ENCODE peak calls at places on chromosomes 6 and 20, in eight cellular contexts. H is CD8-positive, alpha-beta T cell; C is lower leg skin; V is mucosa of descending colon; A is kidney epithelial cell; X is cardiac muscle cell; S is astrocyte of the cerebellum; U is glutamatergic neuron. Q is an unnamed sample.

GRCh38 chr6:163416640-163417253 is 2.2 kb downstream of the QKI start:
- DNase-seq in H (no peak), C (no peak), V (peak; percentile 75), A (no peak), X (peak; percentile 87), S (peak; percentile 87), U (no peak), Q (peak; percentile 72)

GRCh38 chr20:61608275-61609085 is 356.4 kb downstream of the CDH4 start:
- DNase-seq in H (no peak), C (no peak), V (peak; percentile 9), A (no peak), X (peak; percentile 87), S (no peak), U (no peak), Q (no peak)

GRCh38 chr6:28356666-28357020 is 6.9 kb downstream of the ZKSCAN3 start:
- DNase-seq in H (no peak), C (no peak), V (no peak), A (no peak), X (no peak), S (no peak), U (no peak), Q (no peak)

GRCh38 chr20:37590938-37591490 is 63.3 kb upstream of the BLCAP start:
- DNase-seq in H (no peak), C (no peak), V (no peak), A (no peak), X (peak; percentile 21), S (no peak), U (no peak), Q (no peak)

GRCh38 chr20:15584507-15584906 is 988.7 kb downstream of the KIF16B start:
- DNase-seq in H (no peak), C (no peak), V (no peak), A (no peak), X (no peak), S (no peak), U (no peak), Q (no peak)

GRCh38 chr20:19828233-19828632 is 70.2 kb downstream of the RIN2 start:
- DNase-seq in H (no peak), C (no peak), V (no peak), A (no peak), X (peak; percentile 40), S (no peak), U (no peak), Q (no peak)

GRCh38 chr20:50587291-50587961 is 77.2 kb downstream of the PTPN1 start:
- DNase-seq in H (no peak), C (peak; percentile 95), V (peak; percentile 44), A (no peak), X (no peak), S (no peak), U (no peak), Q (no peak)

GRCh38 chr6:29537714-29538403 is 21.7 kb downstream of the UBD start:
- DNase-seq in H (no peak), C (no peak), V (no peak), A (no peak), X (no peak), S (no peak), U (no peak), Q (no peak)

GRCh38 chr6:134145786-134146185 is 93.4 kb upstream of the SLC2A12 start:
- DNase-seq in H (no peak), C (no peak), V (no peak), A (no peak), X (no peak), S (no peak), U (no peak), Q (no peak)

GRCh38 chr6:119347466-119348307 is 1.9 kb downstream of the MAN1A1 start:
- DNase-seq in H (peak; percentile 58), C (peak; percentile 89), V (peak; percentile 69), A (no peak), X (no peak), S (no peak), U (no peak), Q (no peak)

GRCh38 chr6:41164551-41164950 is 1.6 kb upstream of the TREM2 start:
- DNase-seq in H (no peak), C (no peak), V (no peak), A (no peak), X (no peak), S (no peak), U (no peak), Q (no peak)

GRCh38 chr6:42978487-42978792 is 541 bp downstream of the PEX6 start:
- DNase-seq in H (peak; percentile 51), C (peak; percentile 85), V (peak; percentile 42), A (no peak), X (no peak), S (no peak), U (peak; percentile 47), Q (no peak)

GRCh38 chr6:42025066-42025789 is 25.1 kb upstream of the TAF8 start:
- DNase-seq in H (no peak), C (no peak), V (no peak), A (no peak), X (no peak), S (no peak), U (no peak), Q (no peak)

GRCh38 chr20:45935416-45936046 is 1.0 kb downstream of the PCIF1 start:
- DNase-seq in H (no peak), C (no peak), V (no peak), A (no peak), X (no peak), S (no peak), U (no peak), Q (no peak)

GRCh38 chr6:117346142-117346930 is 79.4 kb downstream of the ROS1 start:
- DNase-seq in H (no peak), C (no peak), V (no peak), A (no peak), X (peak; percentile 30), S (no peak), U (no peak), Q (no peak)

GRCh38 chr6:21371676-21372161 is 221.8 kb upstream of the SOX4 start:
- DNase-seq in H (no peak), C (peak; percentile 81), V (no peak), A (no peak), X (peak; percentile 36), S (no peak), U (no peak), Q (no peak)

GRCh38 chr6:155850408-155850841 is 394.8 kb upstream of the NOX3 start:
- DNase-seq in H (no peak), C (no peak), V (no peak), A (peak; percentile 28), X (no peak), S (no peak), U (no peak), Q (no peak)

GRCh38 chr6:33708516-33709204 is 2.8 kb downstream of the UQCC2 start:
- DNase-seq in H (no peak), C (no peak), V (no peak), A (no peak), X (no peak), S (no peak), U (no peak), Q (no peak)

GRCh38 chr20:52004720-52005119 is 186.9 kb downstream of the ZFP64 start:
- DNase-seq in H (no peak), C (peak; percentile 20), V (no peak), A (no peak), X (no peak), S (no peak), U (no peak), Q (no peak)

GRCh38 chr6:35562060-35562459 is 49.4 kb upstream of the TULP1 start:
- DNase-seq in H (no peak), C (peak; percentile 83), V (no peak), A (no peak), X (peak; percentile 33), S (no peak), U (no peak), Q (no peak)

GRCh38 chr20:35257175-35257909 is 20.6 kb downstream of the MMP24OS start:
- DNase-seq in H (no peak), C (no peak), V (no peak), A (no peak), X (no peak), S (no peak), U (no peak), Q (no peak)

GRCh38 chr20:64048402-64049044 is 916 bp downstream of the SOX18 start:
- DNase-seq in H (no peak), C (no peak), V (no peak), A (no peak), X (peak; percentile 14), S (no peak), U (no peak), Q (no peak)

GRCh38 chr6:101486124-101486523 is 92.6 kb downstream of the GRIK2 start:
- DNase-seq in H (no peak), C (no peak), V (no peak), A (no peak), X (no peak), S (no peak), U (no peak), Q (no peak)

GRCh38 chr20:8855315-8855714 is 213.6 kb upstream of the PLCB4 start:
- DNase-seq in H (no peak), C (no peak), V (no peak), A (peak; percentile 14), X (no peak), S (peak; percentile 24), U (no peak), Q (no peak)

GRCh38 chr20:16666272-16666671 is 63.6 kb upstream of the SNRPB2 start:
- DNase-seq in H (no peak), C (no peak), V (no peak), A (no peak), X (no peak), S (no peak), U (no peak), Q (no peak)
- TF ChIP-seq CTCF in H (no peak), C (no peak), V (no peak), A (no peak), X (no peak), S (no peak), U (peak; percentile 38), Q (peak; percentile 13)

GRCh38 chr20:17629678-17630089 is 52.4 kb downstream of the RRBP1 start:
- DNase-seq in H (no peak), C (no peak), V (no peak), A (no peak), X (no peak), S (no peak), U (no peak), Q (no peak)
- TF ChIP-seq CTCF in H (no peak), C (no peak), V (no peak), A (no peak), X (no peak), S (no peak), U (no peak), Q (no peak)

DNA sequence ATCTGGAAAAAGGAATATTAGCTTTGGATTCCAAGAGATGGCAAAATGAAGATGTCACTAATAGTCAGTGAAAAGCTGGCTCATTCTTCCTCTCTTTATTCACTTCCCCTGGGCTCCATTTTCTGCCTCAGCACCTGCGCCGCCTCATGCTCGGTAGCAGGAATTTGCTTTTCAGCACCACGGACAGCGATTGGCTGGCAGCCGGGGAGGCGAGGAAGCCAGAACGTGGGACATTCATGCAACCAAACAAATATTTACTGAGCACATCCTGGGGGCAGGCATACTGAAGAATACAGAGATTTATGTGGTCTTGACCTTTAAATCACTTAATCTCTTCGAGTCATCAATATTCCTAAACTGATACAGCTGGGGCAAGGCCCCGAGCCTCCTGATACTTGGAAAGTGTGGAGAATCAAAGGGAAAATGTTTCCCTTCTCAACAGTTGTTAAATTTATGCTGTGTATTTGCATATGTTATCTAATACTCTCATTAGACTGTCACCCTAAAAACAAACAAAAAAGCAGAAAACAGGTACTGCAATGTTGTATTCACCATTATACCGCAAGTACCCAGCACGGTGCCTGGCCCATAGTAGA is 12.1 kb upstream of the PDYN start:
- DNase-seq in H (peak; percentile 70), C (no peak), V (peak; percentile 87), A (peak; percentile 4), X (peak; percentile 91), S (peak; percentile 19), U (peak; percentile 41), Q (peak; percentile 29)
- TF ChIP-seq CTCF in H (no peak), C (no peak), V (no peak), A (no peak), X (no peak), S (no peak), U (no peak), Q (no peak)

GRCh38 chr20:53162251-53162835 is 190.2 kb downstream of the TSHZ2 start:
- DNase-seq in H (no peak), C (no peak), V (peak; percentile 13), A (peak; percentile 74), X (peak; percentile 43), S (peak; percentile 42), U (peak; percentile 53), Q (no peak)
- TF ChIP-seq CTCF in H (no peak), C (no peak), V (no peak), A (peak; percentile 49), X (peak; percentile 29), S (no peak), U (peak; percentile 39), Q (no peak)